ENCODE peak calls at places on chromosomes 1 and 21, in four cellular contexts. One of them, this sample, is unnamed.

GRCh38 chr1:165369255-165369848 is 12.8 kb upstream of the LMX1A start:
- DNase-seq in aorta: peak
- DNase-seq in GM23338: peak
- DNase-seq in T-helper 9 cell: peak
- DNase-seq in this sample: peak

GRCh38 chr1:14259191-14259757 is 339.2 kb upstream of the KAZN start:
- DNase-seq in T-helper 9 cell: no peak
- DNase-seq in aorta: peak
- DNase-seq in GM23338: no peak
- DNase-seq in this sample: no peak

GRCh38 chr1:18530567-18531502 is 50.1 kb downstream of the KLHDC7A start:
- DNase-seq in aorta: no peak
- DNase-seq in GM23338: peak
- DNase-seq in T-helper 9 cell: no peak
- DNase-seq in this sample: peak

GRCh38 chr21:45309069-45309521 is 21.4 kb upstream of the POFUT2 start:
- DNase-seq in GM23338: peak
- DNase-seq in T-helper 9 cell: peak
- DNase-seq in aorta: peak
- DNase-seq in this sample: peak

GRCh38 chr1:6960291-6960758 is 175.1 kb downstream of the CAMTA1 start:
- DNase-seq in T-helper 9 cell: no peak
- DNase-seq in aorta: no peak
- DNase-seq in GM23338: no peak
- DNase-seq in this sample: peak

GRCh38 chr1:151478923-151479322 is 19.6 kb upstream of the POGZ start:
- DNase-seq in aorta: no peak
- DNase-seq in GM23338: no peak
- DNase-seq in T-helper 9 cell: no peak
- DNase-seq in this sample: no peak

GRCh38 chr1:22508329-22508728 is 55.0 kb upstream of the EPHA8 start:
- DNase-seq in GM23338: no peak
- DNase-seq in aorta: no peak
- DNase-seq in T-helper 9 cell: no peak
- DNase-seq in this sample: no peak

GRCh38 chr1:27526569-27527222 is 36.7 kb upstream of the WASF2 start:
- DNase-seq in aorta: no peak
- DNase-seq in T-helper 9 cell: no peak
- DNase-seq in GM23338: no peak
- DNase-seq in this sample: no peak

GRCh38 chr1:152964536-152964935 is 5.9 kb upstream of the SPRR4 start:
- DNase-seq in aorta: no peak
- DNase-seq in T-helper 9 cell: no peak
- DNase-seq in GM23338: no peak
- DNase-seq in this sample: no peak

GRCh38 chr1:214463596-214463995 is 87.8 kb downstream of the PTPN14 start:
- DNase-seq in aorta: no peak
- DNase-seq in GM23338: no peak
- DNase-seq in T-helper 9 cell: no peak
- DNase-seq in this sample: no peak

GRCh38 chr1:198275598-198275997 is 118.8 kb downstream of the NEK7 start:
- DNase-seq in aorta: no peak
- DNase-seq in T-helper 9 cell: no peak
- DNase-seq in GM23338: no peak
- DNase-seq in this sample: no peak

GRCh38 chr1:203704120-203704519 is 60.9 kb upstream of the LAX1 start:
- DNase-seq in aorta: no peak
- DNase-seq in GM23338: no peak
- DNase-seq in T-helper 9 cell: no peak
- DNase-seq in this sample: no peak

GRCh38 chr1:61560385-61560784 is 164.6 kb downstream of the TM2D1 start:
- DNase-seq in T-helper 9 cell: no peak
- DNase-seq in aorta: no peak
- DNase-seq in GM23338: no peak
- DNase-seq in this sample: no peak

GRCh38 chr21:34800797-34801518 is 132.2 kb downstream of the CLIC6 start:
- DNase-seq in GM23338: no peak
- DNase-seq in T-helper 9 cell: no peak
- DNase-seq in aorta: no peak
- DNase-seq in this sample: no peak

GRCh38 chr1:54359393-54360162 is 46.6 kb downstream of the SSBP3 start:
- DNase-seq in T-helper 9 cell: no peak
- DNase-seq in aorta: no peak
- DNase-seq in GM23338: no peak
- DNase-seq in this sample: no peak

GRCh38 chr1:183572721-183573120 is 17.5 kb downstream of the NCF2 start:
- DNase-seq in T-helper 9 cell: no peak
- DNase-seq in aorta: no peak
- DNase-seq in GM23338: no peak
- DNase-seq in this sample: no peak

GRCh38 chr1:40232444-40232843 is 15.3 kb upstream of the TMCO2 start:
- DNase-seq in T-helper 9 cell: peak
- DNase-seq in aorta: no peak
- DNase-seq in GM23338: no peak
- DNase-seq in this sample: no peak

GRCh38 chr21:37793660-37794059 is 122.6 kb downstream of the KCNJ6 start:
- DNase-seq in GM23338: no peak
- DNase-seq in T-helper 9 cell: no peak
- DNase-seq in aorta: no peak
- DNase-seq in this sample: no peak

GRCh38 chr1:167090289-167090942 is at the start of gene GPA33:
- DNase-seq in aorta: no peak
- DNase-seq in T-helper 9 cell: no peak
- DNase-seq in GM23338: no peak
- DNase-seq in this sample: no peak

GRCh38 chr1:41847733-41848132 is 71.0 kb downstream of the HIVEP3 start:
- DNase-seq in GM23338: no peak
- DNase-seq in aorta: no peak
- DNase-seq in T-helper 9 cell: no peak
- DNase-seq in this sample: no peak

GRCh38 chr1:201230676-201231075 is 40.1 kb downstream of the IGFN1 start:
- DNase-seq in T-helper 9 cell: no peak
- DNase-seq in GM23338: no peak
- DNase-seq in aorta: no peak
- DNase-seq in this sample: no peak

GRCh38 chr1:30037251-30038118 is 685.9 kb downstream of the MATN1 start:
- DNase-seq in aorta: no peak
- DNase-seq in T-helper 9 cell: no peak
- DNase-seq in GM23338: no peak
- DNase-seq in this sample: no peak

GRCh38 chr1:183996396-183996795 is 41.1 kb downstream of the COLGALT2 start:
- DNase-seq in T-helper 9 cell: no peak
- DNase-seq in GM23338: peak
- DNase-seq in aorta: no peak
- DNase-seq in this sample: peak

GRCh38 chr1:21935891-21936365 is 1.2 kb downstream of the HSPG2 start:
- DNase-seq in aorta: no peak
- DNase-seq in T-helper 9 cell: no peak
- DNase-seq in GM23338: peak
- DNase-seq in this sample: peak

GRCh38 chr1:206808615-206809014 is 36.3 kb upstream of the IL10 start:
- DNase-seq in T-helper 9 cell: no peak
- DNase-seq in GM23338: peak
- DNase-seq in aorta: no peak
- DNase-seq in this sample: no peak

GRCh38 chr1:201042663-201043461 is 19.3 kb upstream of the KIF21B start:
- DNase-seq in aorta: peak
- DNase-seq in T-helper 9 cell: peak
- DNase-seq in GM23338: peak
- DNase-seq in this sample: peak

GRCh38 chr1:204680051-204680450 is 5.5 kb downstream of the LRRN2 start:
- DNase-seq in T-helper 9 cell: no peak
- DNase-seq in GM23338: no peak
- DNase-seq in aorta: no peak
- DNase-seq in this sample: no peak

GRCh38 chr1:19794583-19794982 is 5.1 kb downstream of the TMCO4 start:
- DNase-seq in GM23338: no peak
- DNase-seq in T-helper 9 cell: no peak
- DNase-seq in aorta: no peak
- DNase-seq in this sample: no peak

GRCh38 chr1:187306671-187307415 is 478.1 kb downstream of the PLA2G4A start:
- DNase-seq in aorta: no peak
- DNase-seq in GM23338: no peak
- DNase-seq in T-helper 9 cell: no peak
- DNase-seq in this sample: no peak

GRCh38 chr21:29192999-29193563 is 62.6 kb downstream of the MAP3K7CL start:
- DNase-seq in T-helper 9 cell: no peak
- DNase-seq in GM23338: no peak
- DNase-seq in aorta: no peak
- DNase-seq in this sample: no peak

GRCh38 chr21:15064576-15065380 is at the start of gene NRIP1:
- DNase-seq in T-helper 9 cell: peak
- DNase-seq in GM23338: peak
- DNase-seq in aorta: peak
- DNase-seq in this sample: peak

GRCh38 chr21:35996217-35996616 is 64.1 kb downstream of the SETD4 start:
- DNase-seq in GM23338: no peak
- DNase-seq in aorta: no peak
- DNase-seq in T-helper 9 cell: no peak
- DNase-seq in this sample: no peak

GRCh38 chr21:36437745-36438128 is 42.2 kb downstream of the CLDN14 start:
- DNase-seq in aorta: peak
- DNase-seq in T-helper 9 cell: no peak
- DNase-seq in GM23338: no peak
- DNase-seq in this sample: no peak

GRCh38 chr1:68725353-68725752 is 228.5 kb upstream of the DEPDC1 start:
- DNase-seq in T-helper 9 cell: no peak
- DNase-seq in aorta: peak
- DNase-seq in GM23338: no peak
- DNase-seq in this sample: no peak